ENCODE peak calls at places on chromosomes 5 and 9, in seven cellular contexts. V, Q, C, N, T, B and L are unnamed samples. For H3K27me3 and H3K36me3, the result is how much of the 10 kb centered on the place peaks cover.

GRCh38 chr9:91724068-91724440 is 226.0 kb downstream of the ROR2 start:
- DNase-seq in V (peak), Q (peak), C (no peak), N (no peak), T (no peak), B (no peak), L (no peak)

GRCh38 chr9:125758986-125759811 is 12.0 kb downstream of the PBX3 start:
- DNase-seq in V (no peak), Q (no peak), C (no peak), N (no peak), T (no peak), B (no peak), L (no peak)

GRCh38 chr9:93002700-93003099 is 55.4 kb downstream of the FGD3 start:
- DNase-seq in V (no peak), Q (no peak), C (no peak), N (no peak), T (no peak), B (no peak), L (no peak)

GRCh38 chr9:137313326-137313920 is 11.4 kb upstream of the NRARP start:
- DNase-seq in V (peak), Q (peak), C (peak), N (no peak), T (no peak), B (no peak), L (peak)

GRCh38 chr9:99184427-99185327 is 37.1 kb downstream of the ALG2 start:
- DNase-seq in V (peak), Q (peak), C (peak), N (peak), T (peak), B (peak), L (peak)

GRCh38 chr9:16321461-16322119 is 548.9 kb downstream of the BNC2 start:
- DNase-seq in V (peak), Q (peak), C (no peak), N (no peak), T (no peak), B (no peak), L (no peak)

GRCh38 chr9:82670000-82670399 is 392.9 kb downstream of the RASEF start:
- DNase-seq in V (no peak), Q (no peak), C (no peak), N (no peak), T (no peak), B (no peak), L (no peak)

GRCh38 chr5:115939059-115939458 is 23.2 kb upstream of the LVRN start:
- DNase-seq in V (no peak), Q (no peak), C (no peak), N (no peak), T (no peak), B (no peak), L (no peak)

GRCh38 chr5:39716532-39716971 is 291.8 kb upstream of the DAB2 start:
- DNase-seq in V (no peak), Q (no peak), C (peak), N (peak), T (peak), B (no peak), L (no peak)

GRCh38 chr9:101028346-101029299 is at the start of gene PLPPR1:
- DNase-seq in V (peak), Q (peak), C (no peak), N (peak), T (no peak), B (peak), L (no peak)

GRCh38 chr5:96388186-96388585 is 44.9 kb downstream of the PCSK1 start:
- DNase-seq in V (no peak), Q (no peak), C (no peak), N (no peak), T (no peak), B (no peak), L (no peak)

GRCh38 chr5:143200781-143201398 is 202.6 kb downstream of the NR3C1 start:
- DNase-seq in V (no peak), Q (no peak), C (no peak), N (no peak), T (no peak), B (no peak), L (no peak)

GRCh38 chr5:35430381-35431162 is 187.1 kb upstream of the SPEF2 start:
- DNase-seq in V (no peak), Q (no peak), C (no peak), N (no peak), T (no peak), B (no peak), L (no peak)

GRCh38 chr9:127517620-127518019 is 66.3 kb downstream of the LRSAM1 start:
- DNase-seq in V (no peak), Q (no peak), C (no peak), N (no peak), T (no peak), B (no peak), L (no peak)

GRCh38 chr5:163821142-163821541 is 315.7 kb downstream of the MAT2B start:
- DNase-seq in V (no peak), Q (no peak), C (no peak), N (no peak), T (no peak), B (no peak), L (no peak)

GRCh38 chr9:124210697-124211096 is 47.1 kb upstream of the NEK6 start:
- DNase-seq in V (no peak), Q (no peak), C (no peak), N (no peak), T (no peak), B (no peak), L (no peak)

GRCh38 chr5:142667808-142668207 is 18.1 kb downstream of the FGF1 start:
- DNase-seq in V (no peak), Q (no peak), C (no peak), N (no peak), T (no peak), B (peak), L (no peak)

GRCh38 chr5:133818869-133819600 is 149.4 kb downstream of the C5orf15 start:
- DNase-seq in V (peak), Q (no peak), C (no peak), N (no peak), T (no peak), B (no peak), L (peak)

GRCh38 chr5:133821889-133822288 is 146.5 kb downstream of the C5orf15 start:
- DNase-seq in V (no peak), Q (no peak), C (no peak), N (no peak), T (no peak), B (no peak), L (no peak)

GRCh38 chr5:133820516-133820915 is 147.9 kb downstream of the C5orf15 start:
- DNase-seq in V (peak), Q (no peak), C (no peak), N (no peak), T (no peak), B (no peak), L (peak)

GRCh38 chr5:133819977-133820471 is 148.4 kb downstream of the C5orf15 start:
- DNase-seq in V (peak), Q (peak), C (no peak), N (no peak), T (no peak), B (no peak), L (no peak)

DNA sequence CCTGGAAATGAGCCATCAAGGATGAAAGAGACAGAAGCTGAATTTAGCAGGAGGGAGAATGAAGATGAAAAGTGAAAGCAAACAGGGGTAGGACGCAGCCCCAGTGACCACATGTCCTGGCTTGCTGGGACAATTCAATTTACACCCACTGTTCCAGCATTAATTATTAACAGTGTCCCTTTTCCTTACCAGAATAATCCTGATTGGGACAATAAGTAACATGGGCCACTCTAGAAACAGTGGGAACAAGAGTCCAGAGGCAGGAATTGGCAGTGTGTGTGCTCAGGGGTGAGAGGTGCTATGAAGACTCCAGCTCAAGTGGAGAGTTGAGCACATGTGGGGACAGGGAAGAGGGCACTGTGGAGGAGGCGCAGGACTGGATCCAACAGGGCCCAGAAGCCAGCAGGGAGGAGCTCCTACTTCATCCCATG is 147.1 kb downstream of the C5orf15 start:
- DNase-seq in V (no peak), Q (no peak), C (no peak), N (no peak), T (no peak), B (no peak), L (no peak)
- H3K27me3 ChIP-seq in V (under half), Q (under half), C (under half), N (under half), T (under half), B (under half), L (under half)

GRCh38 chr9:79656127-79656526 is 84.4 kb downstream of the TLE4 start:
- DNase-seq in V (no peak), Q (no peak), C (no peak), N (no peak), T (no peak), B (no peak), L (no peak)
- H3K36me3 ChIP-seq in V (under half), Q (under half), C (under half), N (under half), T (under half), B (under half), L (under half)

DNA sequence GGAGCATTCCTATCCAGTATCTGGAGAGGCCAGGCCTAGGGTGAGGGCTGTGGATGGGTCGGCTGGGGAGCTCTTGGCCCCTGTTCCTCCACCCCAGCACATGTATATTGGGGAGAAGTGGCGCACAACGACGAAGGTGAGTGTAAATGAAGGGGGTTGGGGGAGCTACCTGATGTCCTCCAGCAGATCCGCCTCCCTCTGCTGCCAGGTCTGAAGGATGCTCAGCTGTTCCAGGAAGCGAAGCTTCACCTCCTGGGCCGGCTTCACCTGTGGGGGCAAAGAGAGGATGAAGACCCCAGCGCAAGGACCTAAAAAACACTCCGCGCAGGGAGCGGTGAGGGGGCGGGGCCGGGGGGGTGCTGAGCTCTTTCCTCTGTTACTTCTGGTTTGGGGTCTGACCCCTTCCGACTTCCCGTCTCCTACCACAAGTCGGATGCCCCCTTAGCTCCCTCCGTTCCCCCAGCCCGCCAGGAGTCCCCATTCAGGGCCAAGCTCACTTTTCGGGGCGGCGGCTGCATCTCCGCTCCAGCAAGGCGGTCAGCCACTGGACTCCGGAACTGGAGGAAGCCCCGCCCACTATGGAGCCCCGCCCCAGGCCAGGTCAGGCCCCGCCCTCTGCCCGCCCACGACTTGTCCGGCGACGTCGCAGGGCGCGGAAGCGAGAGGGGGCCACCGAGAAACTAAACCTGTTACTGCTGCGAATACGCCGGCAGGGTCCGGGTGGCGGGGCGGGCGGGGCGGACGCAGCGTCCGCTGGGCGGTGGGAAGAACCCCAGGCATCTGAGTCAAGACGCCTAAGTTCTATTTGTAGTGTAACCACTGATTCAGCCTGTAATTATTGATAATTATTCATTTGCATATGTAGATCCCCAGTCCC is at the start of gene FCHSD1:
- DNase-seq in V (peak), Q (peak), C (peak), N (peak), T (peak), B (peak), L (peak)
- TF ChIP-seq POLR2A in V (no peak), Q (no peak), C (peak), N (no peak), T (peak), B (peak), L (peak)

DNA sequence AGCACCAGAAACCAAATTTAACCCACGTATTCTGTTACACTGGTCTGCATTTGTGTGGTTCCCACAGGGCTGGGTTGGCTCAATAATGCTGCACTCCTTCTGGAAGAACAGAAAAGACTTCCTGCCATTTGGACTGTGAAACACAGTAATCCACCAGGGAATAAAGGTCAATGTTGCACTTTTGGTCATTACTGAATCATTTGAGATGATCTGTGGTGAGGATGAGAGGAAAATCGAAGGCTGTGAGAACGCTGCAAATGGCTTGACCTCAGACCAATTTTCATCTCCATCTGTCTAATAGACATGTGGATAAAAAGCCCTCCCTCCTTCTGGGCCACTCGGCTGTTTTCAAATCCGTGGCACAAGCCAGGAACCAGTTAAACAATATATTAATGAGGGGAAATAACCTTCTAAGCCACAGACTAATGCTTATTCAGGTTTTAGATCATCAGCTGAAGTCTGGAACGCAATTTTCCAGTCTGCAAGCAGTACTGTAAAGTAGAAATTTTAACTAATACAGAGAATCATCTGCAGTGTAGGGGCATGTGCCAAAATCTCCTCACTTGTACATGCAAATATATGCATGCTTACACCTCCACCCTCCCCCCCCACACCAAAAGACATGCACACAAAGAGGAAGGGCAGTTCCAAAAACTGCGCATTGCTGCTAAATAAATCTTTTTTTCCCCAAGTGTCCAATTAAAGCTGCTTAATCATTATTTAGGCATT is 20.2 kb downstream of the TLE1 start:
- DNase-seq in V (no peak), Q (no peak), C (no peak), N (no peak), T (no peak), B (no peak), L (no peak)
- H3K27me3 ChIP-seq in V (under half), Q (under half), C (under half), N (under half), T (under half), B (under half), L (under half)

DNA sequence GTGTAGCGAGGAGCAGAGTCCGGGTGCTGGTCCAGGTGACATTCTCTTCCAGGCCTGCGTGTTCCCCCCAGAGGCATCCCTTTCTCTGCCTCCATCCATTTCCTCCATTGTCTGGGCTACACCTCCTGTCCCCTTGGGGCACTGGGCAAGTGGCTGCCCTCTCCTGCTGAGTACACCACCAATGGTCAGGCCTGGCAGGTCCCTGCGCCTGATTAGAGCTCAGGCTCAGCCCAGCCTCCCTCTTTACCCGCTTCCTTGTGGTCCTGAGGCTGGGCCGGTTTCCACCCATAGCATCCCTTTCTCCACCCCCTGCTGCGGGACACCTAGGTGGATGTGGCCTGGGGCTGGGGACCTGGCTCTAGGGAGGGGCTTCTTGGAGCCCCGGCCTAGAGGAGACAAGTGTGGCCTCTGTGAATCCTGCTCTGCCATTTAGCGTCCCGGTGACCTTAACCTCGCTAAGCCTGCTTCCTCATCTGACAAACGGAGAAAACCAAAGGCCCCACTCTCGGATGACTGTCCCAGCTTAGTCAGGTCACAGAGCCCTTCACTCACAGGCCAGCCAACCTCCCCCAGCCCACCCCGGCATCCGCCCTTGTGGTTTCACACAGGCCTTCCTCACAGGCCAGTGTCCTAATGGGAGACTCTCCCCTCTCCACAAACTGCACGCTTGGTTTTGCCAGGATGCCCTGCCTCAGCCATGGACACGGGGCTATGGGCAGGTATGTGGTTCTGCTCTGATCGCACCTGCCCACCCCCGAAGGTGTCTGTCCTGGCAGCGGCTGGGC is 12.9 kb downstream of the DOLPP1 start:
- DNase-seq in V (no peak), Q (no peak), C (no peak), N (no peak), T (no peak), B (no peak), L (no peak)
- H3K36me3 ChIP-seq in V (half or more), Q (under half), C (under half), N (under half), T (under half), B (under half), L (under half)